ENCODE peak calls at places on chromosomes 4 and X, in four cellular contexts. S is mammary epithelial cell, P is HCT116, A is brain microvascular endothelial cell. H is an unnamed sample.

GRCh38 chr4:145618210-145618911 is 824 bp upstream of the MMAA start:
- DNase-seq in S (no peak), P (no peak), A (no peak), H (no peak)

GRCh38 chrX:96425204-96425603 is 259.4 kb upstream of the DIAPH2 start:
- DNase-seq in A (no peak), S (no peak), P (no peak), H (no peak)

GRCh38 chr4:2830632-2831610 is 12.7 kb upstream of the ADD1 start:
- DNase-seq in S (no peak), P (no peak), A (no peak), H (no peak)

GRCh38 chrX:31545726-31546125 is 473.9 kb upstream of the FTHL17 start:
- DNase-seq in S (no peak), A (no peak), P (no peak), H (no peak)

GRCh38 chr4:131526686-131527085 is 1622.4 kb upstream of the PCDH10 start:
- DNase-seq in P (no peak), S (no peak), A (no peak), H (no peak)

GRCh38 chr4:134490863-134491262 is 289.3 kb upstream of the PABPC4L start:
- DNase-seq in P (no peak), A (no peak), S (no peak), H (no peak)

GRCh38 chr4:68460085-68460484 is 12.8 kb downstream of the TMPRSS11E start:
- DNase-seq in P (no peak), A (no peak), S (no peak), H (no peak)

GRCh38 chr4:41160856-41161255 is 53.5 kb downstream of the APBB2 start:
- DNase-seq in S (no peak), A (peak), P (peak), H (no peak)

GRCh38 chrX:71615954-71616353 is 2.4 kb downstream of the CXCR3 start:
- DNase-seq in S (no peak), A (no peak), P (no peak), H (no peak)

GRCh38 chr4:73836373-73837269 is at the start of gene CXCL6:
- DNase-seq in S (no peak), P (no peak), A (no peak), H (no peak)

GRCh38 chrX:123976671-123977316 is 15.3 kb downstream of the STAG2 start:
- DNase-seq in S (peak), A (no peak), P (no peak), H (no peak)

GRCh38 chr4:37958932-37959331 is 1.3 kb upstream of the PTTG2 start:
- DNase-seq in P (no peak), A (no peak), S (no peak), H (no peak)

GRCh38 chrX:42837092-42837726 is 59.2 kb upstream of the PPP1R2C start:
- DNase-seq in S (no peak), A (no peak), P (no peak), H (no peak)

GRCh38 chrX:140480765-140481164 is 24.1 kb downstream of the SOX3 start:
- DNase-seq in P (no peak), A (peak), S (no peak), H (no peak)

GRCh38 chr4:27910227-27910626 is 1049.6 kb downstream of the STIM2 start:
- DNase-seq in S (no peak), P (no peak), A (no peak), H (no peak)

GRCh38 chrX:102658551-102658950 is 7.3 kb downstream of the GPRASP1 start:
- DNase-seq in S (no peak), P (no peak), A (no peak), H (no peak)

GRCh38 chr4:112823631-112824030 is 186.7 kb downstream of the LARP7 start:
- DNase-seq in P (no peak), S (no peak), A (no peak), H (no peak)

GRCh38 chr4:120723986-120724385 is 198.5 kb downstream of the PRDM5 start:
- DNase-seq in P (no peak), A (no peak), S (no peak), H (no peak)

GRCh38 chr4:168793542-168793941 is 216.5 kb downstream of the CBR4 start:
- DNase-seq in A (no peak), S (no peak), P (no peak), H (no peak)

GRCh38 chr4:124713213-124713592 is 671 bp upstream of the ANKRD50 start:
- DNase-seq in A (peak), S (peak), P (peak), H (peak)

GRCh38 chr4:1232661-1233621 is 16.0 kb downstream of the CTBP1 start:
- DNase-seq in S (no peak), A (peak), P (no peak), H (no peak)

GRCh38 chr4:111989817-111990216 is 155.4 kb upstream of the FAM241A start:
- DNase-seq in P (no peak), S (no peak), A (no peak), H (no peak)

GRCh38 chrX:93875621-93876282 is 201.7 kb downstream of the FAM133A start:
- DNase-seq in A (no peak), P (no peak), S (no peak), H (no peak)

GRCh38 chrX:141314441-141314840 is 72.1 kb upstream of the SPANXC start:
- DNase-seq in A (no peak), S (no peak), P (no peak), H (no peak)

GRCh38 chr4:183876268-183876934 is 28.7 kb upstream of the STOX2 start:
- DNase-seq in S (peak), A (peak), P (no peak), H (peak)

GRCh38 chrX:103718120-103718519 is 7.4 kb downstream of the TMEM31 start:
- DNase-seq in S (no peak), A (no peak), P (no peak), H (no peak)
- H3K27ac ChIP-seq in S (no peak), A (no peak), P (no peak), H (peak)

GRCh38 chr4:71200944-71201533 is 137.8 kb upstream of the SLC4A4 start:
- DNase-seq in S (no peak), A (no peak), P (no peak), H (no peak)

GRCh38 chr4:71202703-71203102 is 136.1 kb upstream of the SLC4A4 start:
- DNase-seq in P (no peak), S (no peak), A (no peak), H (no peak)

GRCh38 chr4:71201817-71202576 is 136.8 kb upstream of the SLC4A4 start:
- DNase-seq in S (no peak), P (no peak), A (no peak), H (no peak)

GRCh38 chr4:71206763-71207162 is 132.1 kb upstream of the SLC4A4 start:
- DNase-seq in P (no peak), A (peak), S (no peak), H (no peak)

DNA sequence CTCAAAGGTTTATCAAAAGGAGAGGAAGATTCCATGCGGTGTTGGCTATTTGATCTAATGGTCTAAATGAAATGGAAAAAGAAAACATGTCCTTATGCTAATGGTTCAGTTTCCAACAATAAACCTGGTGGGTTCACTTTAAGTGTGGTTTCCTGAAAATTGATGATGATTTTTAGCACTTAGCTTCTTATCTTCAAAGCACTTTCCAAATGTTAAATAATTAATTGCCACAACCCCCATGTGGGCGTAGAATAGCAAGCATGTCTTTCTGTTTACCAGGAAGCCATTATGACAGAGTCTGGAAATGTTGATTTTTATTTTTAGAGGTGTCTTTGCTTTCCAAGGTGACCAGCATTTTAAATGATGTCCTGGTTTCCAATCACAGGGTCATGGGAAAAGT is 134.8 kb upstream of the SLC4A4 start:
- DNase-seq in S (no peak), P (no peak), A (no peak), H (no peak)
- H3K4me3 ChIP-seq in S (no peak), P (no peak), A (no peak), H (no peak)

GRCh38 chr4:14496969-14497368 is 505.3 kb upstream of the CPEB2 start:
- DNase-seq in P (no peak), S (no peak), A (no peak), H (no peak)
- TF ChIP-seq CTCF in P (no peak), S (no peak), A (no peak), H (no peak)

GRCh38 chrX:24201216-24201615 is 51.7 kb downstream of the ZFX start:
- DNase-seq in P (no peak), A (no peak), S (peak), H (no peak)
- H3K27ac ChIP-seq in P (no peak), A (no peak), S (no peak), H (no peak)

GRCh38 chr4:173398251-173398650 is 665 bp downstream of the SCRG1 start:
- DNase-seq in S (no peak), P (no peak), A (no peak), H (no peak)
- H3K4me3 ChIP-seq in S (no peak), P (no peak), A (no peak), H (no peak)

GRCh38 chr4:22363071-22363470 is 152.8 kb downstream of the ADGRA3 start:
- DNase-seq in P (no peak), S (peak), A (no peak), H (no peak)

DNA sequence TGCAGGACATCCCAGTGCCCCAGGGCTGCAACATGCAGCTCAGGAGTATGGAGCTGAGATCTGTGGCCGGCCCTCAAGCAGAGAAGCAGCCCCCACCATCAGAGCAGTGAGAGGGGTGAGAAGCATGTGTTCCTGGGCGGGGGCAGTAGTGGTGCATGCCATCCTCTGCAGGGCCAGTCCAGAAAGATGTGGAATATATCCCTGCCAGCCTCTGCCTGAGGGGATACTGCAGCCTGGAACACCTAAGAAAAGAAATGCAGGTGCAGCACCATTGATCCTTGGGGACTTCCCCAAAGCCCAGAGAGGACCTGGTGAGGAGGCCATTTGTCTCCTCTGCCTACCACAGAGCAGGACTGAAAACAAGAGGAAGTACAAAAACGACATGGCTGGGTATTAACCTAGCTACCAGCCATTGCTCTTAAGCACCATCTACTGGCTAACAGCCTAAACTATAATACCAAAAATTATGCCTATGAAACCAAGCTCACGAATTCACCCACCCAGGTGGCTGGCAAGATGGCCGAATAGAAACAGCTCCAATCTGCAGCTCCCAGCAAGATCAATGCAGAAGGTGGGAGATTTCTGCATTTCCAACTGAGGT is 158.8 kb downstream of the ADGRA3 start:
- DNase-seq in A (peak), S (peak), P (no peak), H (no peak)
- TF ChIP-seq CTCF in A (peak), S (peak), P (no peak), H (no peak)